ENCODE peak calls at places on chromosomes 5 and 9, in six cellular contexts. L is IMR-90, N is SK-N-SH, S is GM12878, F is H1, E is HCT116. I is an unnamed sample.

GRCh38 chr5:93884254-93884653 is 142.9 kb upstream of the POU5F2 start:
- DNase-seq in L (no peak), N (no peak), S (no peak), F (no peak), E (no peak), I (no peak)

GRCh38 chr9:133375116-133375723 is 640 bp downstream of the SURF4 start:
- DNase-seq in L (peak), N (peak), S (no peak), F (no peak), E (no peak), I (peak)

GRCh38 chr9:3809724-3810123 is 283.9 kb upstream of the RFX3 start:
- DNase-seq in L (peak), N (no peak), S (peak), F (no peak), E (peak), I (no peak)

GRCh38 chr9:106052735-106053134 is 358.4 kb downstream of the TMEM38B start:
- DNase-seq in L (no peak), N (peak), S (no peak), F (no peak), E (no peak), I (no peak)

GRCh38 chr9:133788819-133789733 is 50.9 kb upstream of the SARDH start:
- DNase-seq in L (no peak), N (no peak), S (no peak), F (no peak), E (no peak), I (no peak)

GRCh38 chr9:101226161-101226560 is 158.6 kb downstream of the BAAT start:
- DNase-seq in L (no peak), N (no peak), S (no peak), F (no peak), E (no peak), I (no peak)

GRCh38 chr5:129110742-129111141 is 16.2 kb downstream of the ISOC1 start:
- DNase-seq in L (peak), N (no peak), S (no peak), F (no peak), E (no peak), I (no peak)

GRCh38 chr5:78221964-78222451 is 72.5 kb downstream of the AP3B1 start:
- DNase-seq in L (peak), N (no peak), S (peak), F (no peak), E (no peak), I (no peak)

DNA sequence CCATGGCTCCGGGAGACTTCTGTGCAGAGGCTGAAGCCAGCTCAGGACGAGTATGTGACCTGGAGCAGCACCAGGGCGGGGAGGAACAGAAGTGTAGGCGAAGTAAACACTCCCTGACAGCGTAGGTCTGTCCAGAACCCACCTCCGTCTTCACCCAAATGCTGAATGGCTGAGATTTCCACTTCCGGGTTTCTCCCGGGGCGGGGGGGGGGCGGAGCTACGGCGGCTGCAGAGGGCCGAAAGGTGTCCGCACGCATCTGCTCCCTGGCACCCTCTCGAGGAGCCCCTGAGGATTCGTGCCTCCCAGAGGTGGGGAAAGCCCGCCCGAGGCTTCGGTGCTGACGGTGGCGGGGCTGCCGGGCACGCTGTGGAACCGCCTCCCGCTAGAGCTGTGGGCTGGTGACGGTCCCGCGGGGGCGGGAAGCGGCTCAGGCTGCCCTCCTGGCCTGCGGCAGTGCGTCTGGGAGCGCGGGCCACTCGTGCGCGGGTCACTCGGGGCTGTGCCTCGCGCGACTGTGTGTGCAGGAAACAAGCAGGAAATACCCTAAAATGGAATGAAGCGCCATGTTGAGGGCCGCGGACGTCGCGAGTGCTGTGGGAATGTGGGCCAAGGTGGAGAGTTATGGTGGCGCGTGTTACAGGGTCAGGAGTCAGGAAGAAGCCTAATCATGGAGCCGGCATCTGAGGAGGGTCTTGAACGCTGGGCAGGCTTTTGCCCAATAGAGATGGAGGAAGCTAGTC is 1425.4 kb downstream of the FOXD4L5 start:
- DNase-seq in L (no peak), N (peak), S (no peak), F (no peak), E (peak), I (peak)
- TF ChIP-seq RAD21 in L (no peak), N (no peak), S (no peak), F (no peak), E (no peak), I (no peak)

DNA sequence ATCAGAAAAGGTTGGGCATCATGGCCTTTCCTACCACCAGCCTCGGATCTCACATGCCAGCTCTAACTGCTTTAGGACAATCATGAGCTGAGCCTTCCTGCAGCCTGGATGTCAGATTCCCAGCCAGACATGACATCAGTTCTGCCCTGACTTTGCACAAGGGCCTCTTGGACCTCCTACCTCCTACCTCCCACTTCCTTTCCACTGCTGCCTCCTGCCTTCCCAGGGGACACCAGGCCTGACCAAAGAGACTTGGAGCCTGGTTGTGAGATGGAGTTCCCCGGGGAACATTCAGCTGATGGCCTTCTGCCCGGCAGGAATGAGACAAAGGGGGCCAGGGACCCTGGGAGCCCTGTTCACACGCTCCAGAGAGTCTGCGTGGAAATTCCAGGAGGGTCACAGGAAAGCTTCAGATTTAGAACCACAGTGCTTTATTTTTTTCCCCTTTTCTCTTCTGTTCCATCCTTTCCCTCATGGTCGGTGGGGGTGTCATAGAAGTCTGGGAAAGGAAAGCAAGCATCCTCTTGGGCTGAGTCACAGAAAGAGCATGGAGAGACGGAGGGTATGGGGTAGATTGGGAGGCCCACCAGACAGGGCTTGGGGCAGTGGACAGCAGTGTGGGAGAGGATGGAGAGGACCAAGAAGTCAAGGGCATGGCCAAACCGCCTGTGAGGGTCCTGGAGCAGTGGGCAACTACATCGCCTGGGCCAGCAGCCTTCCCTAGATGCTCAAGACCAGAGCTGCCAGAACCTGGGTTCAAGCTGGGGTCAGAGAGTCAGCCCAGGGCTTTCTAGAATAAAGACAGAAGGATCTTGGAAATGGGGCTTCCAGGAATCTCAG is 35.5 kb upstream of the IL17B start:
- DNase-seq in L (peak), N (no peak), S (no peak), F (no peak), E (no peak), I (no peak)
- TF ChIP-seq RAD21 in L (no peak), N (no peak), S (no peak), F (no peak), E (no peak), I (no peak)

DNA sequence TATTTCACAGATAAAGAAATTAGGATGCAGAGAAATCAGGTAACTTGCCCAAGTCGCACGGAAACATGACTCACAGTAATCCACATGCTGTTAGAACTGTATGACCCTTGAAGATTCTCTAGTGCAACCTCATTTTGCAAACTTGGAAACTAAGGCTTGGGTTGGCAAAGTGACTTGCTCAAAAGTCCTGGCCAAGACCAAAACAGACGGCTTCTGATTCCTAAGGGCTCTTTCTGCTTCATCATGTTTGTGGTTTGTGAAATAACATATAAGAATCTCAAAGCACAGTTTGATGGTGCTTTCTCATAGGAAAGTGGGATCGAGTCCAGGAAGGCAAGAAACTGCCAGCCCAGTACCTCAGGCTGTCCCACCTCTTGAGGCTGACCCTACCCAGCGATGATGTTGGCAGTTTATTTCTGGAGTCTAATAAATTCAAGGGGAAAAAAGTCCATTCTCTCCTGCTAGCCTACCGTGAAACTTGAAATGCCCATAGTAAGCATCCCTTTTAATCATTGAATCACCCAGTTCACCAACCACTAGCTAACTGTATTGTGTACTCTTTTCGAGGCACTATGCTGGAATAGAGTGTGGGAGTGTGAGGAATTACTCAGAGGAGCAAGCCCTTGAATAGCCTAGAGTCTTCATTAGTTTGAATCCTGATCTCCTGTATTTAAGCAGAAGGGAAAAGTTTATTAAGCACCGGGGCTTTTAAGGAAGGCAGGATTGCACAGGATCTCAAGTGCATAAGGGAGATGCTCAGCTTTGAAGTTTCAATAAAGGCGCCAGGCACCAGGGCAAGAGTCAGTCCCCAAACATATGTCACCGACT is 14.1 kb downstream of the CAPSL start:
- DNase-seq in L (peak), N (no peak), S (no peak), F (no peak), E (no peak), I (no peak)
- TF ChIP-seq RAD21 in L (no peak), N (no peak), S (no peak), F (no peak), E (no peak), I (no peak)

DNA sequence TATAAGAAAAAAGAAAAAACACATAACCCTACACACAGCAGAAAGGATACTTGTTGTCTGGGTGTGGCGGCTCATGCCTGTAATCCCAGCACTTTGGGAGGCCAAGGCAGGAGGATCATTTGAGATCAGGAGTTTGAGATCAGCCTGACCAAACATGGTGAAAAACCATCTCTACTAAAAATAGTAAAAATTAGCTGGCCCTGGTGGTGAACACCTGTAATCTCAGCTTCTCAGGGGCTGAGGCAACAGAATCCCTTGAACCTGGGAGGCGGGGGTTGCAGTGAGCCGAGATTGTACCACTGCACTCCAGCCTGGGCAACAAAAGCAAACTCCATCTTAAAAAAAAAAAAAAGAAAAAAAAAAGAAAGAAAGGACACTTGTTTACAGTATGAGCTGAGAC is 147.6 kb upstream of the PITX1 start:
- DNase-seq in L (no peak), N (no peak), S (no peak), F (no peak), E (no peak), I (no peak)
- TF ChIP-seq RAD21 in L (no peak), N (no peak), S (no peak), F (no peak), E (no peak), I (no peak)

GRCh38 chr5:141186897-141187512 is at the start of gene PCDHB9:
- DNase-seq in L (peak), N (peak), S (no peak), F (peak), E (peak), I (peak)
- TF ChIP-seq RAD21 in L (no peak), N (peak), S (no peak), F (peak), E (peak), I (no peak)

GRCh38 chr5:176695073-176695472 is 47.8 kb downstream of the TSPAN17 start:
- DNase-seq in L (no peak), N (peak), S (no peak), F (no peak), E (no peak), I (no peak)

GRCh38 chr5:176697929-176698520 is 50.7 kb downstream of the TSPAN17 start:
- DNase-seq in L (no peak), N (no peak), S (no peak), F (no peak), E (no peak), I (no peak)

GRCh38 chr5:176700239-176700847 is 53.1 kb downstream of the TSPAN17 start:
- DNase-seq in L (no peak), N (peak), S (no peak), F (peak), E (no peak), I (peak)

GRCh38 chr5:176694631-176695030 is 47.3 kb downstream of the TSPAN17 start:
- DNase-seq in L (no peak), N (no peak), S (no peak), F (no peak), E (no peak), I (no peak)

DNA sequence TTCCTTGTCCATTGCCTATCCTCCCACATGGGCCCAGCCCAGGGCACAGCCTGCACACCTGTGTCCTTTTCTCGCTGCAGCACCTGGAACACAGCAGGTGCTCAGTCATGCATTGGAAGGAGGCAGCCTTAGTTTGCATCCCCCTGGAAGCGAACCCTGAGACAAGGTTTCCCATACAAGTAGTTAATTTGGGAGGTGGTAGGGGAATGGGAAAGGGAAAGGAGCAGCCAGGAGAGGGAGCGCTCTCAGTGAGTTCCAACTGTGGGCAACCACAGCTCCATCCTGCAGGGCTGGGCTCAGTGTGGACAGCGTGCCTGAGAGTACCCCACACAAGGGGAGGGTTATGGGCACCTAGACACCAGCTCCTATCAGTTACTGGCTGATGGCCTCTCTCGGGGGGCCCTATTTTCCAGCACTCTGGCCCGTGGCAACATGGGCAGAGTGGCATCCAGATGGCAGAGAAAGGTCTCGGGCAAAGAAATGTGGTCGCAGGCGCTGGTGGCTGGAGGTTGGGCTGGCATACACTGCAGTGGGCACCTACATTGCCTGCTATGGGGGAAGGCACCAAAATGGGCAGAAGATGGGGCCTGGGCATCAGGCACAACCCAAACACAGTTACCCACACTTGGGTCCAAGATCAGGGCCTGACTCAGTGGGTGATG is 50.1 kb downstream of the TSPAN17 start:
- DNase-seq in L (no peak), N (no peak), S (no peak), F (no peak), E (no peak), I (no peak)
- TF ChIP-seq RAD21 in L (no peak), N (no peak), S (no peak), F (peak), E (no peak), I (no peak)